ENCODE peak calls at places on chromosome 17, in nine cellular contexts. One of them, this sample, is unnamed.

GRCh38 chr17:76544916-76545365 is 5.1 kb downstream of the PRCD start:
- DNase-seq in heart left ventricle: no peak
- DNase-seq in H1: no peak
- DNase-seq in body of pancreas: no peak
- DNase-seq in Peyer's patch: no peak
- DNase-seq in lower leg skin: no peak
- DNase-seq in stomach: no peak
- DNase-seq in IMR-90: no peak
- DNase-seq in A549: no peak
- DNase-seq in this sample: no peak

GRCh38 chr17:79923974-79924638 is 84.9 kb upstream of the CBX4 start:
- DNase-seq in heart left ventricle: no peak
- DNase-seq in H1: peak; percentile 50
- DNase-seq in body of pancreas: peak; percentile 54
- DNase-seq in Peyer's patch: peak; percentile 88
- DNase-seq in lower leg skin: no peak
- DNase-seq in stomach: peak; percentile 70
- DNase-seq in IMR-90: peak; percentile 12
- DNase-seq in A549: no peak
- DNase-seq in this sample: peak; percentile 82

GRCh38 chr17:73320601-73321264 is 8.9 kb upstream of the CDC42EP4 start:
- DNase-seq in heart left ventricle: peak; percentile 28
- DNase-seq in H1: no peak
- DNase-seq in body of pancreas: no peak
- DNase-seq in Peyer's patch: no peak
- DNase-seq in lower leg skin: no peak
- DNase-seq in stomach: no peak
- DNase-seq in IMR-90: no peak
- DNase-seq in A549: no peak
- DNase-seq in this sample: no peak

GRCh38 chr17:41965694-41966375 is 760 bp upstream of the CNP start:
- DNase-seq in heart left ventricle: peak; percentile 73
- DNase-seq in H1: no peak
- DNase-seq in body of pancreas: peak; percentile 90
- DNase-seq in Peyer's patch: peak; percentile 82
- DNase-seq in lower leg skin: peak; percentile 94
- DNase-seq in stomach: peak; percentile 89
- DNase-seq in IMR-90: peak; percentile 38
- DNase-seq in A549: peak; percentile 74
- DNase-seq in this sample: no peak

GRCh38 chr17:3890082-3890892 is 2.6 kb downstream of the CAMKK1 start:
- DNase-seq in heart left ventricle: no peak
- DNase-seq in H1: no peak
- DNase-seq in body of pancreas: no peak
- DNase-seq in Peyer's patch: no peak
- DNase-seq in lower leg skin: peak; percentile 96
- DNase-seq in stomach: peak; percentile 41
- DNase-seq in IMR-90: peak; percentile 91
- DNase-seq in A549: peak; percentile 98
- DNase-seq in this sample: peak; percentile 97

GRCh38 chr17:47916489-47917208 is 20.6 kb downstream of the SP2 start:
- DNase-seq in heart left ventricle: no peak
- DNase-seq in H1: no peak
- DNase-seq in body of pancreas: no peak
- DNase-seq in Peyer's patch: no peak
- DNase-seq in lower leg skin: no peak
- DNase-seq in stomach: no peak
- DNase-seq in IMR-90: no peak
- DNase-seq in A549: no peak
- DNase-seq in this sample: no peak

GRCh38 chr17:9987779-9988585 is 82.9 kb upstream of the RCVRN start:
- DNase-seq in heart left ventricle: no peak
- DNase-seq in H1: no peak
- DNase-seq in body of pancreas: peak; percentile 19
- DNase-seq in Peyer's patch: no peak
- DNase-seq in lower leg skin: no peak
- DNase-seq in stomach: no peak
- DNase-seq in IMR-90: peak; percentile 21
- DNase-seq in A549: peak; percentile 66
- DNase-seq in this sample: peak; percentile 55

GRCh38 chr17:8480011-8480976 is 44.6 kb downstream of the NDEL1 start:
- DNase-seq in heart left ventricle: no peak
- DNase-seq in H1: no peak
- DNase-seq in body of pancreas: no peak
- DNase-seq in Peyer's patch: no peak
- DNase-seq in lower leg skin: peak; percentile 84
- DNase-seq in stomach: no peak
- DNase-seq in IMR-90: no peak
- DNase-seq in A549: no peak
- DNase-seq in this sample: no peak

GRCh38 chr17:68909066-68909465 is 46.1 kb downstream of the ABCA8 start:
- DNase-seq in heart left ventricle: no peak
- DNase-seq in H1: no peak
- DNase-seq in body of pancreas: no peak
- DNase-seq in Peyer's patch: no peak
- DNase-seq in lower leg skin: peak; percentile 81
- DNase-seq in stomach: no peak
- DNase-seq in IMR-90: peak; percentile 93
- DNase-seq in A549: peak; percentile 14
- DNase-seq in this sample: peak; percentile 8

GRCh38 chr17:10062757-10063385 is 135.5 kb downstream of the GAS7 start:
- DNase-seq in heart left ventricle: no peak
- DNase-seq in H1: no peak
- DNase-seq in body of pancreas: no peak
- DNase-seq in Peyer's patch: no peak
- DNase-seq in lower leg skin: no peak
- DNase-seq in stomach: no peak
- DNase-seq in IMR-90: no peak
- DNase-seq in A549: no peak
- DNase-seq in this sample: no peak

GRCh38 chr17:54992797-54993639 is 24.5 kb downstream of the STXBP4 start:
- DNase-seq in heart left ventricle: no peak
- DNase-seq in H1: no peak
- DNase-seq in body of pancreas: no peak
- DNase-seq in Peyer's patch: no peak
- DNase-seq in lower leg skin: no peak
- DNase-seq in stomach: no peak
- DNase-seq in IMR-90: peak; percentile 54
- DNase-seq in A549: peak; percentile 49
- DNase-seq in this sample: peak; percentile 12

GRCh38 chr17:78785011-78785662 is 3.1 kb upstream of the CYTH1 start:
- DNase-seq in heart left ventricle: no peak
- DNase-seq in H1: no peak
- DNase-seq in body of pancreas: no peak
- DNase-seq in Peyer's patch: no peak
- DNase-seq in lower leg skin: no peak
- DNase-seq in stomach: no peak
- DNase-seq in IMR-90: no peak
- DNase-seq in A549: no peak
- DNase-seq in this sample: no peak

DNA sequence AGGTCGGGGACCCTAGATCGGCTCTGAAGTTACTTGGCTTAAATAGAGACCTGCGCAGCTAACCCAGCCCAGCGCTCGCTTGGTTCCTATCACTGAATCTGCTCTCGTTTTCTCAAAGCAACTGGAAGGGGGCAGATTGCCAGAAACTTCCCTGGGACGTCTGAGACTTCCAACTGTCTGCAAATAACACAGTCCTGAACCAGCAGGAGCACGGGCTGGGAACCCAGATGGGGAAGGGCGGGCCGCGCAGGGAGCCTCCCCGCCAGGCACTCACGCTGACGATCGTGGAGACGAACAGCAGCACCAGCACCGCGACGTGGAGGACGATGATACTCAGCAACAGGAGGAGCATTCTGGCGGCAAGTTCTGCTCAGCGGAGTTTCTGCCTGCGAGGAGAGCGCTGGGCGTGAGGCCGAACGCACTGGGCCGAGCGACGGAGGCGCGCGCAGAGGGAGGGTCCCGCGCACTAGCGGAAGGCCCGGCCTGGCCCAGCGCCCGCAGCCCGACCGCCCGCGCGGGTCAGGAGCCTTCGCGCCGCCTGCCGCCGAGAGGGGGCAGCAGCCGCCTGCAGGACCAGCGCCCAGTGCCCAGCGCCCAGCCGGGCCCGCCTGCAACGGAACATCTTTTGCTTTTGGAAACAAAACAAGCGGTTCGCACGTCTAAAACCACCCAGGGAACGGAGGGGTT is 4.6 kb downstream of the PMP22 start:
- DNase-seq in heart left ventricle: peak; percentile 95
- DNase-seq in H1: peak; percentile 47
- DNase-seq in body of pancreas: peak; percentile 82
- DNase-seq in Peyer's patch: peak; percentile 91
- DNase-seq in lower leg skin: peak; percentile 98
- DNase-seq in stomach: peak; percentile 84
- DNase-seq in IMR-90: peak; percentile 88
- DNase-seq in A549: peak; percentile 83
- DNase-seq in this sample: peak; percentile 59
- TF ChIP-seq POLR2A in heart left ventricle: no peak
- TF ChIP-seq POLR2A in H1: no peak
- TF ChIP-seq POLR2A in body of pancreas: peak; percentile 47
- TF ChIP-seq POLR2A in Peyer's patch: no peak
- TF ChIP-seq POLR2A in lower leg skin: no peak
- TF ChIP-seq POLR2A in stomach: no peak
- TF ChIP-seq POLR2A in IMR-90: peak; percentile 68
- TF ChIP-seq POLR2A in A549: peak; percentile 70
- TF ChIP-seq POLR2A in this sample: peak; percentile 83

GRCh38 chr17:50637829-50638571 is 3.3 kb downstream of the ABCC3 start:
- DNase-seq in heart left ventricle: no peak
- DNase-seq in H1: no peak
- DNase-seq in body of pancreas: no peak
- DNase-seq in Peyer's patch: peak; percentile 39
- DNase-seq in lower leg skin: no peak
- DNase-seq in stomach: no peak
- DNase-seq in IMR-90: no peak
- DNase-seq in A549: no peak
- DNase-seq in this sample: no peak
- TF ChIP-seq POLR2A in heart left ventricle: no peak
- TF ChIP-seq POLR2A in H1: no peak
- TF ChIP-seq POLR2A in body of pancreas: no peak
- TF ChIP-seq POLR2A in Peyer's patch: no peak
- TF ChIP-seq POLR2A in lower leg skin: no peak
- TF ChIP-seq POLR2A in stomach: no peak
- TF ChIP-seq POLR2A in IMR-90: no peak
- TF ChIP-seq POLR2A in A549: peak; percentile 25
- TF ChIP-seq POLR2A in this sample: no peak

GRCh38 chr17:39794249-39794970 is 56.7 kb downstream of the GRB7 start:
- DNase-seq in heart left ventricle: no peak
- DNase-seq in H1: no peak
- DNase-seq in body of pancreas: no peak
- DNase-seq in Peyer's patch: no peak
- DNase-seq in lower leg skin: no peak
- DNase-seq in stomach: peak; percentile 37
- DNase-seq in IMR-90: no peak
- DNase-seq in A549: no peak
- DNase-seq in this sample: no peak
- TF ChIP-seq POLR2A in heart left ventricle: no peak
- TF ChIP-seq POLR2A in H1: no peak
- TF ChIP-seq POLR2A in body of pancreas: no peak
- TF ChIP-seq POLR2A in Peyer's patch: no peak
- TF ChIP-seq POLR2A in lower leg skin: no peak
- TF ChIP-seq POLR2A in stomach: no peak
- TF ChIP-seq POLR2A in IMR-90: no peak
- TF ChIP-seq POLR2A in A549: no peak
- TF ChIP-seq POLR2A in this sample: no peak

DNA sequence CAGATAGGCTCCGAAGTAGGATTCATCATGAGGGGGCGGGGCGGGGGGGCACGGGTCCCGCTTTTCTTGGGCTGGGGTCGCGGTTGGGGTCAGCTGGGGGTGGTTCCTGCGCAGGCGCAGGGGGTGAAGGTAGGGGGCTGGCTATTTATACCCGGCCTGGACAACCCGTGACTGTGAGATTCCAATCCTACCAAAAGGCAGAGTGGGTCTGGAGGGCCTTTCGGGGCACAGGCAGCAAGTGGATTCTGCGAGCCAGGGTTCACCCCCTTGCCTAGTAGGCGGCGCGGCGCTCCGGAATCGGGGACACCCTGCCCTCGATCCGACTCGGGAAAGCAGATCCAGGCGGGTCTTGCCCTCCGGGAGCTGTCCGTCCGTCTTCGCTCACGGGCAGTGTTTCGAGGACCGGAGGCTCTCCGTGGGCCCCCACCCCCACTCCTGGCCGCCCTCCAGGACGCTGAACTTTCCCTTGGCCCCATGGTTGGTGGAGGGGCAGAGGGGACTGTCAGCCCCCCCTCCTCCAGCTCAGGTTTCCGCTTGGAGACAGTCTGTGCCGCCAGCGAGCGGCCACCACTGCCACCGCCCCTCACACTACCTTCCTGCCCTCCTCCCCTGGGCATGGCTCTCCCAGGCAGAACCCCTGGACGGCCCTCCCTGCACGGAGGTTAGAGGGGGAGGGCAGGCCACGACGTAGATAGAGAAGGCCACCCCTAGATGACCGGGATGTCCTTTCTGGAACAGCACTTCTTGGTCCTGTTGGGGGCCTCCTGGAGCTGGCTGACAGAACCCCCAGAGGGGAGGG is 634 bp downstream of the SLC2A4 start:
- DNase-seq in heart left ventricle: peak; percentile 84
- DNase-seq in H1: no peak
- DNase-seq in body of pancreas: no peak
- DNase-seq in Peyer's patch: no peak
- DNase-seq in lower leg skin: peak; percentile 89
- DNase-seq in stomach: no peak
- DNase-seq in IMR-90: no peak
- DNase-seq in A549: no peak
- DNase-seq in this sample: no peak
- TF ChIP-seq POLR2A in heart left ventricle: no peak
- TF ChIP-seq POLR2A in H1: no peak
- TF ChIP-seq POLR2A in body of pancreas: no peak
- TF ChIP-seq POLR2A in Peyer's patch: no peak
- TF ChIP-seq POLR2A in lower leg skin: no peak
- TF ChIP-seq POLR2A in stomach: no peak
- TF ChIP-seq POLR2A in IMR-90: no peak
- TF ChIP-seq POLR2A in A549: no peak
- TF ChIP-seq POLR2A in this sample: no peak

GRCh38 chr17:75077490-75078096 is 10.2 kb upstream of the SLC16A5 start:
- DNase-seq in heart left ventricle: peak; percentile 90
- DNase-seq in H1: no peak
- DNase-seq in body of pancreas: peak; percentile 57
- DNase-seq in Peyer's patch: peak; percentile 84
- DNase-seq in lower leg skin: no peak
- DNase-seq in stomach: peak; percentile 83
- DNase-seq in IMR-90: no peak
- DNase-seq in A549: no peak
- DNase-seq in this sample: no peak
- TF ChIP-seq POLR2A in heart left ventricle: no peak
- TF ChIP-seq POLR2A in H1: no peak
- TF ChIP-seq POLR2A in body of pancreas: peak; percentile 24
- TF ChIP-seq POLR2A in Peyer's patch: no peak
- TF ChIP-seq POLR2A in lower leg skin: no peak
- TF ChIP-seq POLR2A in stomach: no peak
- TF ChIP-seq POLR2A in IMR-90: no peak
- TF ChIP-seq POLR2A in A549: no peak
- TF ChIP-seq POLR2A in this sample: no peak

GRCh38 chr17:1095853-1096675 is 83.7 kb downstream of the ABR start:
- DNase-seq in heart left ventricle: no peak
- DNase-seq in H1: no peak
- DNase-seq in body of pancreas: no peak
- DNase-seq in Peyer's patch: peak; percentile 43
- DNase-seq in lower leg skin: no peak
- DNase-seq in stomach: peak; percentile 67
- DNase-seq in IMR-90: no peak
- DNase-seq in A549: no peak
- DNase-seq in this sample: no peak
- TF ChIP-seq POLR2A in heart left ventricle: no peak
- TF ChIP-seq POLR2A in H1: no peak
- TF ChIP-seq POLR2A in body of pancreas: no peak
- TF ChIP-seq POLR2A in Peyer's patch: no peak
- TF ChIP-seq POLR2A in lower leg skin: no peak
- TF ChIP-seq POLR2A in stomach: no peak
- TF ChIP-seq POLR2A in IMR-90: no peak
- TF ChIP-seq POLR2A in A549: no peak
- TF ChIP-seq POLR2A in this sample: no peak

This sample was measured in H54.